ENCODE peak calls at places on chromosome 5, in four cellular contexts. One of them, this sample, is unnamed.

GRCh38 chr5:143154495-143155375 is 248.8 kb downstream of the NR3C1 start:
- DNase-seq in hepatocyte: no peak
- DNase-seq in CD8-positive, alpha-beta T cell: no peak
- DNase-seq in aorta: no peak
- DNase-seq in this sample: no peak

GRCh38 chr5:125411163-125412050 is 665.0 kb upstream of the ZNF608 start:
- DNase-seq in hepatocyte: peak
- DNase-seq in CD8-positive, alpha-beta T cell: no peak
- DNase-seq in aorta: peak
- DNase-seq in this sample: peak

GRCh38 chr5:79853676-79854418 is 137.2 kb downstream of the MTX3 start:
- DNase-seq in hepatocyte: no peak
- DNase-seq in CD8-positive, alpha-beta T cell: no peak
- DNase-seq in aorta: no peak
- DNase-seq in this sample: no peak

GRCh38 chr5:83924171-83924570 is 203.5 kb upstream of the HAPLN1 start:
- DNase-seq in hepatocyte: no peak
- DNase-seq in CD8-positive, alpha-beta T cell: no peak
- DNase-seq in aorta: no peak
- DNase-seq in this sample: no peak

GRCh38 chr5:181217111-181217804 is 5.8 kb upstream of the TRIM41 start:
- DNase-seq in hepatocyte: peak
- DNase-seq in CD8-positive, alpha-beta T cell: peak
- DNase-seq in aorta: peak
- DNase-seq in this sample: peak

GRCh38 chr5:52853573-52854163 is 66.0 kb downstream of the ITGA1 start:
- DNase-seq in hepatocyte: no peak
- DNase-seq in CD8-positive, alpha-beta T cell: no peak
- DNase-seq in aorta: no peak
- DNase-seq in this sample: no peak

GRCh38 chr5:173624276-173624675 is 7.8 kb upstream of the BOD1 start:
- DNase-seq in hepatocyte: peak
- DNase-seq in CD8-positive, alpha-beta T cell: no peak
- DNase-seq in aorta: no peak
- DNase-seq in this sample: no peak

GRCh38 chr5:4487581-4487980 is 652.5 kb upstream of the ADAMTS16 start:
- DNase-seq in hepatocyte: no peak
- DNase-seq in CD8-positive, alpha-beta T cell: no peak
- DNase-seq in aorta: no peak
- DNase-seq in this sample: no peak

GRCh38 chr5:15521349-15521937 is 21.5 kb downstream of the FBXL7 start:
- DNase-seq in hepatocyte: no peak
- DNase-seq in CD8-positive, alpha-beta T cell: no peak
- DNase-seq in aorta: no peak
- DNase-seq in this sample: no peak

GRCh38 chr5:179618923-179619554 is 4.4 kb downstream of the HNRNPH1 start:
- DNase-seq in hepatocyte: no peak
- DNase-seq in CD8-positive, alpha-beta T cell: no peak
- DNase-seq in aorta: no peak
- DNase-seq in this sample: no peak

GRCh38 chr5:28165116-28165515 is 1126.7 kb upstream of the CDH9 start:
- DNase-seq in hepatocyte: peak
- DNase-seq in CD8-positive, alpha-beta T cell: no peak
- DNase-seq in aorta: no peak
- DNase-seq in this sample: no peak

GRCh38 chr5:157563373-157564148 is 12.0 kb downstream of the ADAM19 start:
- DNase-seq in hepatocyte: no peak
- DNase-seq in CD8-positive, alpha-beta T cell: no peak
- DNase-seq in aorta: peak
- DNase-seq in this sample: no peak

GRCh38 chr5:32254987-32255900 is 57.5 kb downstream of the MTMR12 start:
- DNase-seq in hepatocyte: no peak
- DNase-seq in CD8-positive, alpha-beta T cell: no peak
- DNase-seq in aorta: no peak
- DNase-seq in this sample: no peak

GRCh38 chr5:179623906-179624741 is 653 bp upstream of the HNRNPH1 start:
- DNase-seq in hepatocyte: no peak
- DNase-seq in CD8-positive, alpha-beta T cell: peak
- DNase-seq in aorta: peak
- DNase-seq in this sample: peak

GRCh38 chr5:78327761-78328510 is 32.5 kb upstream of the SCAMP1 start:
- DNase-seq in hepatocyte: no peak
- DNase-seq in CD8-positive, alpha-beta T cell: no peak
- DNase-seq in aorta: no peak
- DNase-seq in this sample: no peak

GRCh38 chr5:147734839-147735238 is 47.7 kb downstream of the JAKMIP2 start:
- DNase-seq in hepatocyte: no peak
- DNase-seq in CD8-positive, alpha-beta T cell: no peak
- DNase-seq in aorta: no peak
- DNase-seq in this sample: no peak

GRCh38 chr5:135377751-135378680 is 21.0 kb downstream of the MACROH2A1 start:
- DNase-seq in hepatocyte: no peak
- DNase-seq in CD8-positive, alpha-beta T cell: no peak
- DNase-seq in aorta: no peak
- DNase-seq in this sample: no peak

GRCh38 chr5:80754900-80755299 is 100.1 kb upstream of the DHFR start:
- DNase-seq in hepatocyte: no peak
- DNase-seq in CD8-positive, alpha-beta T cell: no peak
- DNase-seq in aorta: no peak
- DNase-seq in this sample: no peak

GRCh38 chr5:154755361-154756202 is at the start of gene LARP1:
- DNase-seq in hepatocyte: peak
- DNase-seq in CD8-positive, alpha-beta T cell: no peak
- DNase-seq in aorta: peak
- DNase-seq in this sample: peak

GRCh38 chr5:100644206-100644605 is 109.0 kb downstream of the FAM174A start:
- DNase-seq in hepatocyte: no peak
- DNase-seq in CD8-positive, alpha-beta T cell: no peak
- DNase-seq in aorta: no peak
- DNase-seq in this sample: no peak

GRCh38 chr5:113505181-113505580 is 8.3 kb upstream of the YTHDC2 start:
- DNase-seq in hepatocyte: no peak
- DNase-seq in CD8-positive, alpha-beta T cell: no peak
- DNase-seq in aorta: no peak
- DNase-seq in this sample: no peak

GRCh38 chr5:168579206-168579986 is at the start of gene PANK3:
- DNase-seq in hepatocyte: peak
- DNase-seq in CD8-positive, alpha-beta T cell: peak
- DNase-seq in aorta: peak
- DNase-seq in this sample: peak

GRCh38 chr5:143372187-143372829 is 31.2 kb downstream of the NR3C1 start:
- DNase-seq in hepatocyte: no peak
- DNase-seq in CD8-positive, alpha-beta T cell: no peak
- DNase-seq in aorta: no peak
- DNase-seq in this sample: no peak

GRCh38 chr5:53507013-53507412 is 26.6 kb downstream of the FST start:
- DNase-seq in hepatocyte: no peak
- DNase-seq in CD8-positive, alpha-beta T cell: no peak
- DNase-seq in aorta: no peak
- DNase-seq in this sample: no peak

GRCh38 chr5:10400834-10401233 is 40.8 kb upstream of the ROPN1L start:
- DNase-seq in hepatocyte: no peak
- DNase-seq in CD8-positive, alpha-beta T cell: no peak
- DNase-seq in aorta: no peak
- DNase-seq in this sample: no peak

GRCh38 chr5:171272996-171273970 is 35.8 kb upstream of the TLX3 start:
- DNase-seq in hepatocyte: peak
- DNase-seq in CD8-positive, alpha-beta T cell: no peak
- DNase-seq in aorta: no peak
- DNase-seq in this sample: no peak

GRCh38 chr5:160298189-160298588 is 14.2 kb downstream of the CCNJL start:
- DNase-seq in hepatocyte: no peak
- DNase-seq in CD8-positive, alpha-beta T cell: no peak
- DNase-seq in aorta: no peak
- DNase-seq in this sample: no peak

GRCh38 chr5:108814551-108814950 is 66.9 kb downstream of the FER start:
- DNase-seq in hepatocyte: no peak
- DNase-seq in CD8-positive, alpha-beta T cell: no peak
- DNase-seq in aorta: no peak
- DNase-seq in this sample: no peak

GRCh38 chr5:177023247-177023703 is 779 bp downstream of the ZNF346 start:
- DNase-seq in hepatocyte: peak
- DNase-seq in CD8-positive, alpha-beta T cell: no peak
- DNase-seq in aorta: no peak
- DNase-seq in this sample: no peak

GRCh38 chr5:174596429-174596828 is 128.0 kb upstream of the MSX2 start:
- DNase-seq in hepatocyte: no peak
- DNase-seq in CD8-positive, alpha-beta T cell: no peak
- DNase-seq in aorta: no peak
- DNase-seq in this sample: no peak

GRCh38 chr5:157485811-157486739 is 26.1 kb downstream of the NIPAL4 start:
- DNase-seq in hepatocyte: no peak
- DNase-seq in CD8-positive, alpha-beta T cell: no peak
- DNase-seq in aorta: no peak
- DNase-seq in this sample: no peak

GRCh38 chr5:29382735-29383280 is 1810.7 kb upstream of the CDH6 start:
- DNase-seq in hepatocyte: no peak
- DNase-seq in CD8-positive, alpha-beta T cell: no peak
- DNase-seq in aorta: no peak
- DNase-seq in this sample: no peak

GRCh38 chr5:179287631-179288030 is 57.6 kb downstream of the ADAMTS2 start:
- DNase-seq in hepatocyte: no peak
- DNase-seq in CD8-positive, alpha-beta T cell: no peak
- DNase-seq in aorta: peak
- DNase-seq in this sample: no peak

GRCh38 chr5:43315262-43315661 is 2.0 kb upstream of the HMGCS1 start:
- DNase-seq in hepatocyte: peak
- DNase-seq in CD8-positive, alpha-beta T cell: no peak
- DNase-seq in aorta: no peak
- DNase-seq in this sample: no peak

GRCh38 chr5:154520861-154521453 is 42.9 kb upstream of the HAND1 start:
- DNase-seq in hepatocyte: peak
- DNase-seq in CD8-positive, alpha-beta T cell: no peak
- DNase-seq in aorta: no peak
- DNase-seq in this sample: peak

GRCh38 chr5:169610606-169611005 is 26.5 kb upstream of the DOCK2 start:
- DNase-seq in hepatocyte: no peak
- DNase-seq in CD8-positive, alpha-beta T cell: no peak
- DNase-seq in aorta: no peak
- DNase-seq in this sample: no peak

GRCh38 chr5:4945296-4945695 is 194.8 kb upstream of the ADAMTS16 start:
- DNase-seq in hepatocyte: no peak
- DNase-seq in CD8-positive, alpha-beta T cell: no peak
- DNase-seq in aorta: no peak
- DNase-seq in this sample: no peak

GRCh38 chr5:146707316-146707715 is 171.2 kb downstream of the PPP2R2B start:
- DNase-seq in hepatocyte: no peak
- DNase-seq in CD8-positive, alpha-beta T cell: no peak
- DNase-seq in aorta: no peak
- DNase-seq in this sample: no peak

GRCh38 chr5:146704949-146705665 is 173.4 kb downstream of the PPP2R2B start:
- DNase-seq in hepatocyte: no peak
- DNase-seq in CD8-positive, alpha-beta T cell: no peak
- DNase-seq in aorta: no peak
- DNase-seq in this sample: no peak

GRCh38 chr5:146703499-146703898 is 175.1 kb downstream of the PPP2R2B start:
- DNase-seq in hepatocyte: no peak
- DNase-seq in CD8-positive, alpha-beta T cell: no peak
- DNase-seq in aorta: no peak
- DNase-seq in this sample: no peak

GRCh38 chr5:146703899-146704298 is 174.7 kb downstream of the PPP2R2B start:
- DNase-seq in hepatocyte: no peak
- DNase-seq in CD8-positive, alpha-beta T cell: no peak
- DNase-seq in aorta: no peak
- DNase-seq in this sample: no peak

GRCh38 chr5:146706321-146706972 is 172.1 kb downstream of the PPP2R2B start:
- DNase-seq in hepatocyte: no peak
- DNase-seq in CD8-positive, alpha-beta T cell: no peak
- DNase-seq in aorta: no peak
- DNase-seq in this sample: no peak
- H3K4me3 ChIP-seq in hepatocyte: no peak
- H3K4me3 ChIP-seq in CD8-positive, alpha-beta T cell: no peak
- H3K4me3 ChIP-seq in aorta: no peak
- H3K4me3 ChIP-seq in this sample: no peak

DNA sequence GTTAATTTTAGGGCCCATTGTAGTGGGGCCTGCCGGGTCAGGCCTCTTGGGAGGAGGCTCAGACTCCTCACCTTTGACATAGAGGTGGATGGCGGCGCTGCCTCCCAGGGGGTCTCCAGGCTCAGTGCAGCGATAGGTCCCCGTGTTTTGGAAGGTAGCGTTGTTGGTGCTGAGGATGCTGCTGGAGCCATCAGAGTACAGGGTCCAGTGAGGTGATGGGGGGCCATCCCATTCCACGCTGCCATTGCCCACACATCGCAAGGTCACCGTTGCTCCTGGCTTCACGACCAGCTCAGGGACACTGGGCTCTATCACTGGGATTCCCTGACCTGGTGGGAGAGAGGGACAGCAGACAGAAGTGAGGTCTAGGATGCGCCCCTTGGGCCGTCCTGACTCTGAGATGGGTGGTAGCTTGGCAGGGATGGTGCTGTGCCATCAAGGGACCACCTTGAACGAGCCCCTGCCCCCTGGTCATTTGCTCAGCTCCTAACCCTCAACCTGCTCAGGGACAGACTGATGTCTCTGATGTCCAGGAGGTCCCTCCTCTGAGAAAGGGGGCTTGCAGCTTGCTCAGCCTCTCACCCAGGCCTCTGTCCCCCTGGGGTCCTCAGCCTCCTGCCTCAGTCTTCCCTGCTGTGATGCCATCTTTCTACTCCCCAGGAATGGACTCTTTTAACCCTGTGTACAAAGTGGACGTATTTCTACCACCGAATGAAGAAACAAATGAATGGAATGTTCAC is 5.5 kb downstream of the CSF1R start:
- DNase-seq in hepatocyte: no peak
- DNase-seq in CD8-positive, alpha-beta T cell: no peak
- DNase-seq in aorta: no peak
- DNase-seq in this sample: no peak
- H3K27ac ChIP-seq in hepatocyte: no peak
- H3K27ac ChIP-seq in CD8-positive, alpha-beta T cell: no peak
- H3K27ac ChIP-seq in aorta: no peak
- H3K27ac ChIP-seq in this sample: no peak

GRCh38 chr5:115460476-115460875 is 84.1 kb downstream of the FEM1C start:
- DNase-seq in hepatocyte: peak
- DNase-seq in CD8-positive, alpha-beta T cell: no peak
- DNase-seq in aorta: no peak
- DNase-seq in this sample: no peak
- H3K4me3 ChIP-seq in hepatocyte: no peak
- H3K4me3 ChIP-seq in CD8-positive, alpha-beta T cell: no peak
- H3K4me3 ChIP-seq in aorta: no peak
- H3K4me3 ChIP-seq in this sample: no peak

GRCh38 chr5:129103397-129103796 is 8.8 kb downstream of the ISOC1 start:
- DNase-seq in hepatocyte: no peak
- DNase-seq in CD8-positive, alpha-beta T cell: no peak
- DNase-seq in aorta: no peak
- DNase-seq in this sample: no peak
- H3K27ac ChIP-seq in hepatocyte: no peak
- H3K27ac ChIP-seq in CD8-positive, alpha-beta T cell: no peak
- H3K27ac ChIP-seq in aorta: no peak
- H3K27ac ChIP-seq in this sample: no peak

This sample was measured in dorsolateral prefrontal cortex.